ENCODE peak calls at places on chromosomes 4 and X, in seven cellular contexts. S, K, O, G, R, M and W are unnamed samples.

GRCh38 chr4:86926428-86927086 is 8.3 kb upstream of the AFF1 start:
- DNase-seq in S (no peak), K (no peak), O (no peak), G (no peak), R (no peak), M (no peak), W (no peak)

GRCh38 chr4:53591372-53591892 is at the start of gene LNX1:
- DNase-seq in S (no peak), K (no peak), O (no peak), G (peak), R (no peak), M (no peak), W (no peak)

GRCh38 chr4:139767168-139767567 is 101.5 kb downstream of the MGST2 start:
- DNase-seq in S (no peak), K (no peak), O (peak), G (no peak), R (no peak), M (no peak), W (no peak)

GRCh38 chrX:73289039-73289438 is 74.4 kb upstream of the NAP1L2 start:
- DNase-seq in S (no peak), K (no peak), O (no peak), G (no peak), R (no peak), M (no peak), W (no peak)

GRCh38 chrX:39814391-39814790 is 283.4 kb downstream of the BCOR start:
- DNase-seq in S (peak), K (peak), O (no peak), G (no peak), R (peak), M (peak), W (peak)

GRCh38 chr4:120765271-120765985 is 157.1 kb downstream of the PRDM5 start:
- DNase-seq in S (no peak), K (no peak), O (no peak), G (no peak), R (no peak), M (no peak), W (no peak)

GRCh38 chr4:93888768-93889167 is 60.2 kb downstream of the ATOH1 start:
- DNase-seq in S (no peak), K (no peak), O (no peak), G (no peak), R (no peak), M (no peak), W (no peak)

GRCh38 chr4:44194365-44194764 is 254.2 kb downstream of the KCTD8 start:
- DNase-seq in S (peak), K (no peak), O (no peak), G (no peak), R (no peak), M (no peak), W (no peak)

GRCh38 chrX:124507276-124507675 is 160.9 kb downstream of the SH2D1A start:
- DNase-seq in S (no peak), K (no peak), O (no peak), G (no peak), R (no peak), M (no peak), W (no peak)

GRCh38 chr4:188941524-188942109 is 802.4 kb downstream of the TRIML1 start:
- DNase-seq in S (peak), K (no peak), O (peak), G (no peak), R (peak), M (no peak), W (no peak)